ENCODE peak calls at places on chromosomes 2 and 18, in ten cellular contexts. J, L, G, A, W, U, Z, P, N and R are unnamed samples. For H3K36me3, the result is how much of the 10 kb centered on the place peaks cover.

GRCh38 chr18:58255701-58256311 is 211.8 kb downstream of the NEDD4L start:
- DNase-seq in J (no peak), L (no peak), G (no peak), A (no peak), W (no peak), U (no peak), Z (no peak), P (no peak), N (no peak), R (peak)

GRCh38 chr2:98502556-98503335 is 58.1 kb downstream of the INPP4A start:
- DNase-seq in J (no peak), L (peak), G (no peak), A (no peak), W (no peak), U (peak), Z (no peak), P (peak), N (peak), R (peak)

GRCh38 chr2:205780645-205781044 is 98.3 kb downstream of the NRP2 start:
- DNase-seq in J (no peak), L (no peak), G (no peak), A (no peak), W (no peak), U (no peak), Z (no peak), P (no peak), N (no peak), R (no peak)

GRCh38 chr2:69731147-69731546 is 10.8 kb upstream of the ANXA4 start:
- DNase-seq in J (no peak), L (no peak), G (no peak), A (no peak), W (no peak), U (no peak), Z (no peak), P (no peak), N (no peak), R (no peak)

GRCh38 chr18:34780856-34781255 is 70.8 kb downstream of the DTNA start:
- DNase-seq in J (no peak), L (no peak), G (no peak), A (no peak), W (no peak), U (no peak), Z (no peak), P (no peak), N (no peak), R (no peak)

GRCh38 chr2:24077879-24078278 is 1.8 kb upstream of the SF3B6 start:
- DNase-seq in J (no peak), L (no peak), G (no peak), A (no peak), W (no peak), U (no peak), Z (no peak), P (no peak), N (no peak), R (no peak)

GRCh38 chr2:8984152-8984551 is 19.3 kb downstream of the MBOAT2 start:
- DNase-seq in J (no peak), L (no peak), G (no peak), A (no peak), W (no peak), U (no peak), Z (no peak), P (peak), N (peak), R (no peak)

GRCh38 chr2:235495373-235496238 is 1.8 kb downstream of the AGAP1 start:
- DNase-seq in J (no peak), L (no peak), G (no peak), A (no peak), W (no peak), U (no peak), Z (no peak), P (no peak), N (peak), R (peak)

GRCh38 chr2:40488101-40488598 is 36.3 kb upstream of the SLC8A1 start:
- DNase-seq in J (no peak), L (no peak), G (no peak), A (peak), W (no peak), U (peak), Z (no peak), P (peak), N (peak), R (no peak)

GRCh38 chr2:1990151-1990589 is 245.9 kb upstream of the PXDN start:
- DNase-seq in J (no peak), L (no peak), G (no peak), A (no peak), W (no peak), U (no peak), Z (no peak), P (no peak), N (no peak), R (no peak)

GRCh38 chr2:12884713-12885282 is 168.1 kb downstream of the TRIB2 start:
- DNase-seq in J (no peak), L (peak), G (no peak), A (peak), W (peak), U (peak), Z (no peak), P (peak), N (peak), R (no peak)

GRCh38 chr2:234102112-234102511 is 51.6 kb downstream of the SPP2 start:
- DNase-seq in J (peak), L (no peak), G (peak), A (peak), W (no peak), U (no peak), Z (no peak), P (no peak), N (no peak), R (no peak)

GRCh38 chr2:162934191-162934590 is 95.6 kb upstream of the KCNH7 start:
- DNase-seq in J (no peak), L (peak), G (no peak), A (no peak), W (no peak), U (no peak), Z (no peak), P (no peak), N (no peak), R (no peak)

GRCh38 chr2:45649855-45650806 is 1.3 kb upstream of the PRKCE start:
- DNase-seq in J (peak), L (peak), G (peak), A (no peak), W (peak), U (peak), Z (peak), P (peak), N (peak), R (peak)

GRCh38 chr18:34697233-34697632 is 12.9 kb upstream of the DTNA start:
- DNase-seq in J (no peak), L (no peak), G (no peak), A (no peak), W (no peak), U (no peak), Z (no peak), P (no peak), N (peak), R (no peak)

GRCh38 chr2:96153991-96154431 is 8.8 kb upstream of the DUSP2 start:
- DNase-seq in J (no peak), L (no peak), G (no peak), A (no peak), W (peak), U (no peak), Z (no peak), P (no peak), N (no peak), R (peak)

GRCh38 chr2:8380026-8380425 is 301.8 kb upstream of the ID2 start:
- DNase-seq in J (no peak), L (no peak), G (no peak), A (no peak), W (no peak), U (no peak), Z (no peak), P (no peak), N (no peak), R (no peak)

GRCh38 chr18:37575646-37576045 is 10.0 kb upstream of the CELF4 start:
- DNase-seq in J (no peak), L (no peak), G (no peak), A (no peak), W (no peak), U (no peak), Z (no peak), P (no peak), N (no peak), R (peak)

GRCh38 chr18:79476918-79477685 is 81.4 kb downstream of the NFATC1 start:
- DNase-seq in J (no peak), L (no peak), G (peak), A (no peak), W (no peak), U (no peak), Z (no peak), P (no peak), N (no peak), R (no peak)

GRCh38 chr18:51236225-51236624 is 38.7 kb upstream of the MEX3C start:
- DNase-seq in J (no peak), L (peak), G (no peak), A (peak), W (no peak), U (peak), Z (no peak), P (peak), N (peak), R (no peak)

GRCh38 chr2:231336236-231336635 is 59.3 kb upstream of the B3GNT7 start:
- DNase-seq in J (no peak), L (no peak), G (no peak), A (no peak), W (no peak), U (no peak), Z (no peak), P (no peak), N (no peak), R (peak)

GRCh38 chr2:112304298-112304941 is 29.0 kb downstream of the ZC3H6 start:
- DNase-seq in J (no peak), L (no peak), G (no peak), A (no peak), W (no peak), U (no peak), Z (no peak), P (no peak), N (no peak), R (no peak)

GRCh38 chr2:169221745-169222369 is 140.5 kb downstream of the LRP2 start:
- DNase-seq in J (no peak), L (peak), G (no peak), A (peak), W (no peak), U (no peak), Z (no peak), P (peak), N (peak), R (no peak)

GRCh38 chr2:109210431-109211200 is 81.6 kb downstream of the SH3RF3 start:
- DNase-seq in J (no peak), L (peak), G (no peak), A (no peak), W (no peak), U (no peak), Z (no peak), P (no peak), N (peak), R (peak)

GRCh38 chr2:75100011-75100680 is 99.2 kb downstream of the TACR1 start:
- DNase-seq in J (no peak), L (peak), G (no peak), A (no peak), W (no peak), U (peak), Z (no peak), P (peak), N (peak), R (no peak)

GRCh38 chr2:100983684-100984310 is 18.3 kb upstream of the RPL31 start:
- DNase-seq in J (no peak), L (no peak), G (no peak), A (no peak), W (no peak), U (no peak), Z (no peak), P (peak), N (no peak), R (no peak)

GRCh38 chr2:45119855-45120254 is 110.6 kb upstream of the SIX2 start:
- DNase-seq in J (no peak), L (peak), G (no peak), A (no peak), W (no peak), U (peak), Z (no peak), P (peak), N (peak), R (no peak)

GRCh38 chr2:170332676-170333402 is 154.9 kb downstream of the MYO3B start:
- DNase-seq in J (no peak), L (no peak), G (no peak), A (no peak), W (no peak), U (no peak), Z (no peak), P (no peak), N (no peak), R (no peak)

GRCh38 chr2:26333286-26333685 is 12.7 kb upstream of the SELENOI start:
- DNase-seq in J (no peak), L (no peak), G (no peak), A (no peak), W (no peak), U (no peak), Z (no peak), P (no peak), N (no peak), R (no peak)

GRCh38 chr2:101053117-101053516 is 51.0 kb downstream of the RPL31 start:
- DNase-seq in J (no peak), L (no peak), G (no peak), A (no peak), W (no peak), U (no peak), Z (no peak), P (no peak), N (no peak), R (no peak)

GRCh38 chr18:1062592-1062991 is 157.9 kb downstream of the ADCYAP1 start:
- DNase-seq in J (no peak), L (no peak), G (no peak), A (no peak), W (no peak), U (no peak), Z (no peak), P (peak), N (peak), R (peak)

GRCh38 chr2:201362396-201362795 is 5.3 kb upstream of the FLACC1 start:
- DNase-seq in J (no peak), L (peak), G (no peak), A (no peak), W (no peak), U (peak), Z (no peak), P (peak), N (peak), R (no peak)

GRCh38 chr2:31381601-31382000 is 32.9 kb downstream of the XDH start:
- DNase-seq in J (no peak), L (no peak), G (no peak), A (no peak), W (no peak), U (no peak), Z (no peak), P (no peak), N (no peak), R (peak)

GRCh38 chr2:31379747-31380146 is 34.8 kb downstream of the XDH start:
- DNase-seq in J (no peak), L (no peak), G (no peak), A (no peak), W (no peak), U (no peak), Z (no peak), P (no peak), N (no peak), R (no peak)

GRCh38 chr2:31378389-31378788 is 36.2 kb downstream of the XDH start:
- DNase-seq in J (no peak), L (no peak), G (no peak), A (no peak), W (no peak), U (no peak), Z (no peak), P (no peak), N (no peak), R (no peak)

GRCh38 chr2:31380243-31380642 is 34.3 kb downstream of the XDH start:
- DNase-seq in J (no peak), L (no peak), G (no peak), A (no peak), W (no peak), U (no peak), Z (no peak), P (no peak), N (no peak), R (no peak)

DNA sequence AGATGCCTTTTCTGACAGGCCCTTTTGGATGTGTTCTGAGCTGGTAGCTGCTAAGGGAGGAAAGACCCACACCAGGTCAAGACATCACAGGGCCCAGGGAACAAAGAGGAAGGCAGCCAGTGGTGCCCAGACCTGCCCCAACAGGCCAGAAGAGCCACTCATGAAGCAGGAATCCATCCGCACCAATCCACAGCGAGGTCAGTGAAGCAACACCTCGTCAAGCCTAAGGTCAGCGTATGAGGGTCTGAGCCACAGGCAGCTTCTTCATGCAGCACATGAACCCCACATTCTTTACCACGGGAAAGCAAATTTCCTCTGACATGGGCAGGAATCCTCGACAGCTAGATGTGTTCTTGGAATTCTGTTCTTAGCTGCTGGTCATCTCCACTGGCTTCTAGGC is 35.4 kb downstream of the XDH start:
- DNase-seq in J (no peak), L (no peak), G (no peak), A (no peak), W (no peak), U (no peak), Z (no peak), P (no peak), N (no peak), R (no peak)
- H3K36me3 ChIP-seq in J (under half), L (under half), G (under half), A (under half), W (under half), U (under half), Z (under half), P (under half), N (under half), R (under half)

GRCh38 chr2:20702563-20702962 is 35.6 kb downstream of the GDF7 start:
- DNase-seq in J (no peak), L (peak), G (no peak), A (no peak), W (no peak), U (no peak), Z (no peak), P (no peak), N (no peak), R (no peak)

GRCh38 chr2:20693317-20693716 is 26.4 kb downstream of the GDF7 start:
- DNase-seq in J (no peak), L (no peak), G (no peak), A (no peak), W (no peak), U (no peak), Z (no peak), P (no peak), N (no peak), R (no peak)

GRCh38 chr2:20692081-20692480 is 25.1 kb downstream of the GDF7 start:
- DNase-seq in J (no peak), L (no peak), G (no peak), A (no peak), W (no peak), U (no peak), Z (no peak), P (no peak), N (no peak), R (no peak)

GRCh38 chr2:20698916-20699613 is 32.1 kb downstream of the GDF7 start:
- DNase-seq in J (no peak), L (no peak), G (no peak), A (no peak), W (no peak), U (no peak), Z (no peak), P (no peak), N (no peak), R (no peak)

DNA sequence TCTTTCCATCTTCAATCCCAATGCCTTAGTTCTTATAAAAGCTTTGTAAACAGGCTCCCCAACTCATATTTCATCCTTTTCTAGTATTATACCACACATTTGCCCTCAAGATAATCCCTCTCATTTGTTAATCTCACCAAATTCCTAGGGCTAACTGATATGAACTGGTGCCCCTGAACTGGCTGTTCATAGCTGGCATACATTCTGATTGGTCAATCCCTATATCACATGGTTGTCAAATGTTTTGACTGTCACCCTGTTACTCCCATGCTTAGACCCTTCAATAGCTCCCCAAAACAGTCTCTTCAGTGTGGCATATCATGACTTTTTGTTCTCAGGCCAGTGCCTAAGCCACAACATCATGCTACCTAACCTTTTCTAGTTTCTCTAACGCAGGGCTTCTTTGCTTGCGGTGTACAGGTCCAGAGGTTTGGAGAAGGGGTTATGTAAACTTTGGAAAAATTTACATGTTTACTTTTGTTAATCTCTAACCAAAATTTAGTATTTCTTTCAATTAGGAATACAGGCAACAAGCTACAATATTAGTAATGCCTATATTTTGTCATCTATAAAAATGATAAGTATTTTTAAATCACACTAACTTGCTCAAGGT is 30.5 kb downstream of the GDF7 start:
- DNase-seq in J (no peak), L (no peak), G (no peak), A (no peak), W (no peak), U (no peak), Z (no peak), P (no peak), N (no peak), R (no peak)
- H3K27ac ChIP-seq in J (no peak), L (no peak), G (no peak), A (no peak), W (no peak), U (no peak), Z (no peak), P (no peak), N (no peak), R (no peak)

GRCh38 chr2:120991401-120991800 is 255.7 kb downstream of the GLI2 start:
- DNase-seq in J (no peak), L (no peak), G (no peak), A (no peak), W (no peak), U (no peak), Z (no peak), P (no peak), N (no peak), R (peak)

GRCh38 chr2:120990451-120990871 is 254.8 kb downstream of the GLI2 start:
- DNase-seq in J (no peak), L (no peak), G (no peak), A (no peak), W (no peak), U (no peak), Z (no peak), P (peak), N (peak), R (peak)

GRCh38 chr2:120988741-120989555 is 253.3 kb downstream of the GLI2 start:
- DNase-seq in J (no peak), L (no peak), G (no peak), A (no peak), W (no peak), U (no peak), Z (no peak), P (no peak), N (no peak), R (peak)

GRCh38 chr2:120989556-120989848 is 253.8 kb downstream of the GLI2 start:
- DNase-seq in J (no peak), L (no peak), G (no peak), A (no peak), W (no peak), U (no peak), Z (no peak), P (no peak), N (no peak), R (peak)

GRCh38 chr2:120989911-120990441 is 254.3 kb downstream of the GLI2 start:
- DNase-seq in J (no peak), L (no peak), G (no peak), A (no peak), W (no peak), U (no peak), Z (no peak), P (no peak), N (no peak), R (peak)
- H3K36me3 ChIP-seq in J (under half), L (under half), G (under half), A (under half), W (under half), U (half or more), Z (under half), P (under half), N (under half), R (under half)

GRCh38 chr18:13418013-13418710 is 199.6 kb downstream of the LDLRAD4 start:
- DNase-seq in J (peak), L (no peak), G (no peak), A (no peak), W (no peak), U (no peak), Z (no peak), P (no peak), N (no peak), R (no peak)
- H3K27ac ChIP-seq in J (peak), L (no peak), G (peak), A (no peak), W (no peak), U (no peak), Z (no peak), P (no peak), N (no peak), R (no peak)

GRCh38 chr2:52036853-52037252 is 1004.9 kb upstream of the NRXN1 start:
- DNase-seq in J (no peak), L (no peak), G (no peak), A (no peak), W (no peak), U (no peak), Z (no peak), P (no peak), N (no peak), R (no peak)
- H3K36me3 ChIP-seq in J (under half), L (under half), G (under half), A (under half), W (under half), U (under half), Z (under half), P (under half), N (under half), R (under half)